ENCODE peak calls at places on chromosomes 4 and X, in seven cellular contexts. P is aorta; J is breast epithelium; H is CD8-positive, alpha-beta memory T cell; I is neural progenitor cell; O is H9; K is HCT116. Z is an unnamed sample. For H3K4me1, the result is how much of the 10 kb centered on the place peaks cover.

GRCh38 chr4:8709729-8710360 is 117.3 kb downstream of the CPZ start:
- DNase-seq in J (peak), H (no peak), P (no peak), K (no peak), O (peak), I (no peak), Z (peak)

GRCh38 chr4:105060628-105061027 is 86.0 kb upstream of the TET2 start:
- DNase-seq in H (no peak), O (no peak), I (no peak), P (no peak), K (no peak), J (no peak), Z (no peak)

GRCh38 chr4:186226521-186227189 is 652 bp upstream of the KLKB1 start:
- DNase-seq in O (no peak), P (no peak), J (no peak), K (no peak), H (no peak), I (no peak), Z (no peak)

GRCh38 chr4:99655315-99656081 is 2.1 kb downstream of the C4orf54 start:
- DNase-seq in K (no peak), P (peak), H (no peak), J (no peak), I (no peak), O (no peak), Z (no peak)

GRCh38 chr4:148124512-148124911 is 317.7 kb downstream of the NR3C2 start:
- DNase-seq in P (no peak), O (no peak), K (no peak), J (no peak), H (no peak), I (no peak), Z (no peak)

GRCh38 chr4:111854494-111855087 is 290.7 kb upstream of the FAM241A start:
- DNase-seq in J (no peak), I (peak), P (no peak), H (no peak), O (no peak), K (peak), Z (peak)

GRCh38 chr4:121785479-121785878 is 15.6 kb upstream of the EXOSC9 start:
- DNase-seq in P (no peak), J (no peak), O (no peak), K (no peak), H (no peak), I (no peak), Z (no peak)

GRCh38 chrX:42530027-42530426 is 247.9 kb downstream of the PPP1R2C start:
- DNase-seq in O (no peak), J (no peak), I (no peak), P (no peak), K (no peak), H (no peak), Z (no peak)

GRCh38 chr4:83905952-83906351 is 370.0 kb downstream of the GPAT3 start:
- DNase-seq in K (no peak), P (no peak), H (no peak), I (peak), O (peak), J (no peak), Z (no peak)

GRCh38 chr4:129092636-129093172 is 635 bp downstream of the SCLT1 start:
- DNase-seq in P (no peak), K (no peak), O (no peak), J (no peak), I (no peak), H (no peak), Z (no peak)

GRCh38 chr4:129095811-129096454 is at the start of gene C4orf33:
- DNase-seq in K (peak), I (peak), P (peak), O (peak), J (peak), H (peak), Z (peak)

GRCh38 chr4:129093173-129093974 is at the start of gene SCLT1:
- DNase-seq in H (peak), I (peak), O (peak), J (peak), P (peak), K (peak), Z (peak)

GRCh38 chr4:129098578-129098977 is 2.6 kb downstream of the C4orf33 start:
- DNase-seq in H (no peak), J (no peak), I (no peak), K (no peak), O (no peak), P (no peak), Z (no peak)

DNA sequence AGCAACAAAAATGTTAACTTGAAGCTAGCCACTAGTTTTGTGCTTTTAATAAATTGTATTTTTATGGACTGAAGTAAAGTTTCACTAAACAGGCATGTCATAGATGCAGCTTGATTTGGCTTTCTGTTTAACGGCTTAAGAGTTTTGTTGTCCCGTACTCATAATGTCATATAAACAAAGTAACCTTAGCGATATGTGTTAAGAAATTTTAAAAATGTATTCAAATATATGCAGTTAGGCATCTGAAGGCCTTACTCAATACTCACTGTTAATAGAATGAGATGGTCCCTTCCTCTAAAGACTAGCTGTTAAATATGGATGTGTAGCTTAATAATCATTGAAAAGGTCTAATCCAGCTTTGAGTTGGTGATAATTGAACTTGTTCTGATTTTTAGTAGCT is 1.0 kb upstream of the SCLT1 start:
- DNase-seq in P (no peak), K (no peak), H (no peak), O (no peak), I (no peak), J (no peak), Z (no peak)
- H3K4me1 ChIP-seq in P (under half), K (under half), H (under half), O (under half), I (under half), J (under half), Z (under half)

GRCh38 chrX:119640621-119641020 is 34.4 kb upstream of the NKRF start:
- DNase-seq in K (no peak), O (no peak), P (no peak), I (no peak), J (no peak), H (no peak), Z (no peak)
- H3K4me1 ChIP-seq in K (under half), O (under half), P (under half), I (under half), J (under half), H (under half), Z (under half)

GRCh38 chr4:153209410-153209809 is 5.2 kb downstream of the TRIM2 start:
- DNase-seq in K (no peak), I (no peak), P (no peak), O (no peak), H (no peak), J (no peak), Z (no peak)
- H3K4me1 ChIP-seq in K (under half), I (under half), P (under half), O (under half), H (under half), J (under half), Z (under half)

DNA sequence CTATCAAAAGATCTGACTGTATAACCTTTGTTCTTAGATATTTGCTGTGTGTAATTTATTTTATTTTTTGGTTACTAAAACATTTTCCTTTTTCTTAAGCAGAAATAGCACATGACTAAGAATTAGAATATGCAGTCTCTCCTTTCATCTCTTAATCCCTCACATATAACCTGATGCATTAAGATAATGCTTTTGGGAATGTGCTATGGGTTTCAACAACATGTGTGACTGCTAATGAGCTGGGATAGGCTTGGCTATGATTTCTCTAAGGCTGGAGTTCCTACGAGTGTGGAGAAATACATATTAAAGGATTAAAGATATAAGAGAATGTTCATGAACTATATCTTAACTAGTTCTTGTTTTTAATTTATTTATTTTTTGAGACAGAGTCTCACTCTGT is 41.6 kb downstream of the SHROOM3 start:
- DNase-seq in O (no peak), P (no peak), K (no peak), H (no peak), J (no peak), I (no peak), Z (no peak)
- H3K4me1 ChIP-seq in O (under half), P (under half), K (under half), H (under half), J (under half), I (under half), Z (under half)

DNA sequence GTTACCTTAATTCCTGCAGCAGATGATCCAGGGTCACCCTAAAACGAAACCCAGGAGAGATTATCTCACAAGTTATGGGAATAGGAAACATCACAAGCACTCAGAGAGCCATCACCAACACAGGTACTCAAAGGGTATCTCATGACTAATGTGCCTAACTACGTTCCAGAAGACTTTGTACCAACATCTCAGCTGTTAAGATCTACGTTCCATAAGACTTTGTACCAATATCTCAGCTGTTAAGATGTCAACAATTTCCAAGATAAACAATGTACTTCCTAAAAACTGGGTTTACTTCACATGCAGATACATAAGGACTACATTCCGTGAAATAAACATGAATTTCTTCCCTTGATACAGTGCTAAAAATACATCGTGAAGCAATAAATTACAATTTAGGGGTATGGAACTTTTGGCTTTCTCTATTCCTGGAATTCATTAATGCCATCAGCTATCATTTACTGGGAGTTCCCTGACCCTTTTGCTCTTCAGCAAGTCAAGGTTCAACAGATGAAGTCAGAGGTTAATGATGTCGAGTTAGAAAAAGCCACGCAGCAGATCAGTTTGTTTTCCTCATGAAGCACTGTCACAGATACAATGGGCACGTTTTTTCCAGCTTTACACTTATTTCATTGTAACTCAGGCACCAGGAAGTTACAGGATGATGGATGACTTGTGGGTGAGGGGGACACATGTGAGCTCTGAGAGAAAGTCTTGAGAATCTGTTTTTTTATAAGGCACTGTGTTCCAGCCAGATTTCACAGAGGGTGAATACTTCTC is 127.0 kb upstream of the ETNPPL start:
- DNase-seq in O (no peak), I (no peak), J (no peak), H (no peak), K (no peak), P (no peak), Z (no peak)
- H3K4me1 ChIP-seq in O (under half), I (under half), J (under half), H (under half), K (under half), P (under half), Z (under half)

GRCh38 chr4:1403177-1403583 is 3.1 kb downstream of the NKX1-1 start:
- DNase-seq in H (no peak), I (no peak), J (peak), P (peak), K (no peak), O (peak), Z (peak)
- H3K4me1 ChIP-seq in H (under half), I (under half), J (under half), P (under half), K (under half), O (under half), Z (under half)

GRCh38 chr4:26751838-26752237 is 108.8 kb upstream of the STIM2 start:
- DNase-seq in O (no peak), J (no peak), P (no peak), K (no peak), I (no peak), H (no peak), Z (no peak)
- H3K4me1 ChIP-seq in O (under half), J (under half), P (under half), K (under half), I (under half), H (under half), Z (under half)

Z was measured in Peyer's patch.